ENCODE peak calls at places on chromosomes 1 and 21, in seven cellular contexts. X is AG10803, Q is SK-MEL-5, H is islet precursor cell, F is left ventricle myocardium inferior, C is NCI-H446 treated with DMSO at 0.1 percent for 48 hours, W is GM23338. I is an unnamed sample.

GRCh38 chr1:56495538-56495937 is 83.8 kb downstream of the PLPP3 start:
- DNase-seq in H (no peak), X (no peak), F (no peak), C (no peak), Q (no peak), W (no peak), I (no peak)

GRCh38 chr1:70204578-70204977 is 801 bp downstream of the LRRC40 start:
- DNase-seq in C (no peak), X (no peak), F (no peak), H (no peak), Q (no peak), W (no peak), I (no peak)

GRCh38 chr1:3671371-3672180 is 19.3 kb downstream of the TP73 start:
- DNase-seq in C (no peak), W (no peak), H (no peak), Q (peak), F (peak), X (no peak), I (no peak)

GRCh38 chr1:156465747-156466365 is 34.7 kb downstream of the MEF2D start:
- DNase-seq in W (peak), X (no peak), Q (no peak), C (no peak), F (no peak), H (no peak), I (no peak)

GRCh38 chr1:209626633-209627348 is 25.4 kb downstream of the LAMB3 start:
- DNase-seq in X (no peak), W (no peak), H (no peak), F (no peak), C (no peak), Q (no peak), I (no peak)

GRCh38 chr21:45179568-45180288 is 105.3 kb downstream of the ADARB1 start:
- DNase-seq in W (no peak), C (no peak), X (no peak), F (no peak), Q (no peak), H (no peak), I (no peak)

GRCh38 chr1:149884433-149885363 is 14.7 kb upstream of the BOLA1 start:
- DNase-seq in F (no peak), W (peak), X (peak), H (no peak), C (peak), Q (peak), I (no peak)

GRCh38 chr1:110214454-110215404 is 4.6 kb downstream of the KCNC4 start:
- DNase-seq in W (no peak), Q (no peak), F (no peak), H (no peak), C (no peak), X (peak), I (no peak)

GRCh38 chr1:110542730-110543129 is 23.8 kb upstream of the KCNA10 start:
- DNase-seq in X (peak), Q (peak), H (no peak), F (no peak), W (peak), C (no peak), I (no peak)

GRCh38 chr1:25844485-25845337 is 14.5 kb downstream of the AUNIP start:
- DNase-seq in W (no peak), F (no peak), Q (no peak), H (no peak), X (no peak), C (no peak), I (no peak)

GRCh38 chr21:24220466-24220865 is 1386.8 kb downstream of the MRPL39 start:
- DNase-seq in F (no peak), Q (no peak), W (no peak), H (no peak), X (no peak), C (no peak), I (no peak)

I was measured in substantia nigra.